ENCODE peak calls at places on chromosomes 4 and X, in six cellular contexts. X, O, B, I, N and L are unnamed samples.

GRCh38 chrX:16469870-16470269 is 180.1 kb upstream of the S100G start:
- DNase-seq in I (no peak), X (no peak), N (no peak), O (peak), B (no peak), L (no peak)

GRCh38 chr4:111040904-111041303 is 418.0 kb upstream of the PITX2 start:
- DNase-seq in I (no peak), B (no peak), N (no peak), O (no peak), X (no peak), L (no peak)

GRCh38 chrX:140712413-140713173 is 3.0 kb downstream of the LINC00632 start:
- DNase-seq in X (peak), I (no peak), O (peak), B (peak), N (no peak), L (no peak)

GRCh38 chr4:181301735-181302380 is 941.3 kb upstream of the TENM3 start:
- DNase-seq in N (no peak), X (no peak), B (peak), O (peak), I (no peak), L (no peak)

GRCh38 chr4:23857353-23857752 is 32.5 kb downstream of the PPARGC1A start:
- DNase-seq in O (no peak), X (no peak), B (peak), I (no peak), N (peak), L (no peak)

GRCh38 chrX:153968754-153969124 is 2.9 kb downstream of the HCFC1 start:
- DNase-seq in I (no peak), B (no peak), O (no peak), N (peak), X (no peak), L (peak)

GRCh38 chr4:76562851-76563803 is 128.1 kb downstream of the SHROOM3 start:
- DNase-seq in O (no peak), I (no peak), B (no peak), N (peak), X (no peak), L (no peak)

GRCh38 chr4:8765084-8765483 is 106.6 kb downstream of the HMX1 start:
- DNase-seq in X (no peak), B (no peak), O (no peak), I (peak), N (no peak), L (peak)

GRCh38 chrX:71941771-71942170 is 31.1 kb downstream of the NHSL2 start:
- DNase-seq in X (peak), N (peak), B (peak), O (no peak), I (no peak), L (no peak)

GRCh38 chr4:183300070-183300469 is 20.0 kb downstream of the CLDN22 start:
- DNase-seq in N (no peak), I (no peak), O (no peak), B (peak), X (no peak), L (no peak)

GRCh38 chr4:14627038-14627437 is 375.2 kb upstream of the CPEB2 start:
- DNase-seq in B (no peak), I (no peak), X (no peak), N (no peak), O (no peak), L (no peak)

GRCh38 chrX:97529801-97530200 is 646.1 kb downstream of the RPA4 start:
- DNase-seq in X (no peak), B (peak), O (no peak), I (no peak), N (no peak), L (no peak)

GRCh38 chr4:119735136-119735770 is 106.6 kb upstream of the PDE5A start:
- DNase-seq in X (peak), B (peak), I (no peak), O (no peak), N (peak), L (no peak)

GRCh38 chr4:87848622-87849351 is 16.0 kb downstream of the MEPE start:
- DNase-seq in X (peak), I (no peak), N (peak), O (peak), B (peak), L (no peak)

GRCh38 chrX:130051176-130051845 is 59.0 kb downstream of the ELF4 start:
- DNase-seq in N (no peak), I (no peak), B (no peak), X (no peak), O (no peak), L (no peak)

GRCh38 chr4:38275331-38275821 is 315.2 kb downstream of the PTTG2 start:
- DNase-seq in N (no peak), O (no peak), X (no peak), B (no peak), I (no peak), L (no peak)

GRCh38 chrX:14801136-14801535 is 71.7 kb downstream of the FANCB start:
- DNase-seq in O (no peak), I (no peak), N (peak), X (no peak), B (no peak), L (no peak)

GRCh38 chr4:170667814-170668213 is 578.1 kb upstream of the AADAT start:
- DNase-seq in B (no peak), I (no peak), O (no peak), N (no peak), X (no peak), L (no peak)

GRCh38 chrX:43836435-43837184 is 45.6 kb downstream of the MAOB start:
- DNase-seq in N (peak), B (no peak), X (no peak), I (no peak), O (no peak), L (no peak)

GRCh38 chrX:17537652-17538301 is 162.8 kb downstream of the NHS start:
- DNase-seq in X (no peak), N (no peak), O (peak), I (no peak), B (no peak), L (no peak)

GRCh38 chrX:63713510-63713909 is 71.5 kb downstream of the ARHGEF9 start:
- DNase-seq in N (peak), I (no peak), O (no peak), X (no peak), B (no peak), L (no peak)

GRCh38 chr4:53059253-53059652 is 197.1 kb downstream of the RASL11B start:
- DNase-seq in I (no peak), N (no peak), X (no peak), O (no peak), B (no peak), L (no peak)

GRCh38 chrX:140157143-140157542 is 191.8 kb upstream of the CXorf66 start:
- DNase-seq in X (no peak), O (no peak), I (no peak), B (no peak), N (no peak), L (no peak)

GRCh38 chr4:132642196-132642817 is 506.8 kb upstream of the PCDH10 start:
- DNase-seq in N (peak), B (peak), X (no peak), O (peak), I (no peak), L (no peak)

GRCh38 chrX:49069038-49069437 is 4.8 kb downstream of the PRAF2 start:
- DNase-seq in I (no peak), O (no peak), X (no peak), B (no peak), N (no peak), L (no peak)

GRCh38 chrX:28058906-28059305 is 77.7 kb upstream of the DCAF8L1 start:
- DNase-seq in X (no peak), N (no peak), B (peak), I (no peak), O (no peak), L (no peak)

GRCh38 chrX:72131317-72132294 is at the start of gene RTL5:
- DNase-seq in I (no peak), N (peak), O (peak), X (no peak), B (peak), L (peak)

GRCh38 chr4:185128272-185129119 is 14.6 kb upstream of the SLC25A4 start:
- DNase-seq in I (no peak), N (peak), B (no peak), O (peak), X (no peak), L (no peak)

GRCh38 chrX:39969099-39969825 is 128.5 kb downstream of the BCOR start:
- DNase-seq in N (no peak), B (no peak), X (no peak), O (peak), I (no peak), L (no peak)

GRCh38 chr4:55910140-55910539 is 38.6 kb upstream of the CEP135 start:
- DNase-seq in N (peak), B (peak), O (no peak), I (no peak), X (no peak), L (no peak)

GRCh38 chr4:25367004-25367621 is 9.9 kb upstream of the ANAPC4 start:
- DNase-seq in I (no peak), X (no peak), O (no peak), B (no peak), N (peak), L (no peak)

GRCh38 chr4:89765966-89766365 is 71.0 kb downstream of the SNCA start:
- DNase-seq in I (no peak), O (no peak), X (peak), N (peak), B (peak), L (no peak)

GRCh38 chr4:53273726-53274125 is 92.1 kb downstream of the SCFD2 start:
- DNase-seq in I (no peak), O (no peak), X (no peak), B (peak), N (peak), L (no peak)

GRCh38 chr4:71195932-71196331 is 142.9 kb upstream of the SLC4A4 start:
- DNase-seq in I (no peak), O (peak), B (peak), X (no peak), N (no peak), L (no peak)

GRCh38 chrX:47595701-47596655 is 13.7 kb downstream of the TIMP1 start:
- DNase-seq in I (no peak), O (no peak), N (peak), X (no peak), B (peak), L (no peak)

GRCh38 chrX:120450163-120450562 is 18.9 kb downstream of the LAMP2 start:
- DNase-seq in I (no peak), O (no peak), B (no peak), N (no peak), X (no peak), L (no peak)
- TF ChIP-seq CTCF in I (peak), O (peak), B (peak), N (no peak), X (no peak), L (no peak)

DNA sequence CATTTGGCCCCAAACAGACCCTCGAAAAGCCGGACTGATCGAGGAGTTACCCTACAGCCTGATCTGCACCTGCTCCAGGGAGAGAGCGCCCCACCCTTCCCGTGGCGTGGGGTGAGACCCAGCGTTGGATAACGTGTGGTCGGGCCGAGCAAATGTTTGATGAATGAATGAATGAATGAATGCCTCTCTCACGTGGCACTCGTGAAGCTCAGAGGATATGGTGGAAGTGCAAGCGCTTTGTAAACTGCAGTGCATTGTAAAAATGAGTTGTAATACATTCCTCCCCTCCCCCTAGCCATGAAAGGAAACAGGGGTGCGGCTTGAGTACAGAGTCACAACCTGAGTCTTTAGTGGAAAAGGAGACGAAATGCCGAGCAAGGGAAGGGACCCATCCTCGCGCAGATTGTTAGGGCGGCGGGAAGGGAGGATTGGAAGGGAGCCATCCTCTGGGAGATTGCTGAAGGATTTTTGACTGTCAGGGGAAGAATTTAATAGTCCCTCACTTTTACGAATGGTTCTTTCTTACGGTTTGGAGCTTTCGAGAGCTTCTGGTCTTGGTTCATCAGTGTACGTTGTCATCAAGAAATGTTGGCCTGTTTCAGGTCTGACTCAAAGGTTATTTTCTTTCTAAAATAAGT is 772 bp upstream of the FBXW7 start:
- DNase-seq in X (no peak), O (no peak), I (no peak), N (peak), B (peak), L (peak)
- TF ChIP-seq CTCF in X (no peak), O (no peak), I (no peak), N (no peak), B (no peak), L (no peak)

GRCh38 chr4:128427832-128428366 is 140.3 kb upstream of the PGRMC2 start:
- DNase-seq in I (no peak), B (peak), N (peak), O (no peak), X (peak), L (peak)
- TF ChIP-seq CTCF in I (peak), B (peak), N (peak), O (peak), X (peak), L (no peak)

GRCh38 chrX:57977992-57978391 is 67.7 kb upstream of the ZXDA start:
- DNase-seq in N (no peak), O (no peak), B (no peak), X (no peak), I (no peak), L (no peak)
- TF ChIP-seq CTCF in N (no peak), O (no peak), B (no peak), X (no peak), I (no peak), L (no peak)

GRCh38 chr4:95362066-95362465 is 186.7 kb downstream of the UNC5C start:
- DNase-seq in X (no peak), I (no peak), N (no peak), B (no peak), O (no peak), L (no peak)

GRCh38 chr4:95363579-95363965 is 185.2 kb downstream of the UNC5C start:
- DNase-seq in O (no peak), X (no peak), B (no peak), I (no peak), N (no peak), L (no peak)

GRCh38 chr4:95363966-95364365 is 184.8 kb downstream of the UNC5C start:
- DNase-seq in N (no peak), X (no peak), I (no peak), O (no peak), B (no peak), L (no peak)

GRCh38 chr4:95361696-95361965 is 187.1 kb downstream of the UNC5C start:
- DNase-seq in B (no peak), X (no peak), N (no peak), O (no peak), I (no peak), L (no peak)

GRCh38 chr4:95362906-95363578 is 185.7 kb downstream of the UNC5C start:
- DNase-seq in O (peak), B (peak), N (no peak), X (peak), I (no peak), L (no peak)
- TF ChIP-seq CTCF in O (peak), B (no peak), N (no peak), X (peak), I (peak), L (no peak)

DNA sequence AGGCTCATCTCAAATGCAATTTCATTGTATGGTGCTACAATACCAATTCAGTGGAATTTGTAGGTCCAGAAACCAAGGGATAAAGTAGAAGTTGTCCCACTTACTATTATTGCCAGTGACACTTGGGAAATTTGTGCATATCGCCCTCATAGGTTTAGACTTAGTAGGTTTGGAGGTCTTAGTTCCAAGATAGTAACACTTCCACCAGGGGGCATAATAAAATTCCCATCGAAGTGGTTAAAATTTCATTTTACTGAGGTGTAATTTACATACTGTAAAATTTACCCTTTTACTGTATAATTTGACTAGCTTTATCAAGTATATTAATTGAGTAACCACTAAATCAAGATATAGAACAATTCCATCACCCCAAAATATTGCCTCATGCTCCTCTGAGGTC is 174.6 kb downstream of the INPP4B start:
- DNase-seq in O (no peak), N (peak), I (no peak), X (no peak), B (no peak), L (no peak)
- TF ChIP-seq CTCF in O (peak), N (no peak), I (peak), X (no peak), B (peak), L (no peak)